ENCODE peak calls at places on chromosomes 5 and 9, in six cellular contexts. D is stimulated activated CD8-positive, alpha-beta memory T cell treated with anti-CD3 and anti-CD28 coated beads, Interleukin-4, amount 100 ng/mL, for 24 hours; H is stimulated activated CD4-positive, alpha-beta T cell treated with anti-CD3 and anti-CD28 coated beads, Interleukin-2, amount 100 ng/mL, for 48 hours; N is renal cortical epithelial cell; I is cardiac muscle cell; C is cerebellar cortex. K is an unnamed sample.
A peak's percentile ranks its signal among the peaks of the same experiment; 100 is the strongest.

GRCh38 chr5:32020971-32021370 is 153.1 kb downstream of the GOLPH3 start:
- DNase-seq in D (no peak), H (no peak), N (no peak), I (no peak), C (no peak), K (no peak)

GRCh38 chr9:135989722-135990467 is 28.7 kb upstream of the UBAC1 start:
- DNase-seq in D (no peak), H (no peak), N (no peak), I (no peak), C (peak; percentile 88), K (peak; percentile 91)

GRCh38 chr9:22005700-22006605 is 3.2 kb downstream of the CDKN2B start:
- DNase-seq in D (no peak), H (no peak), N (no peak), I (peak; percentile 43), C (no peak), K (no peak)

GRCh38 chr5:149403923-149404745 is 25.0 kb upstream of the IL17B start:
- DNase-seq in D (no peak), H (no peak), N (no peak), I (peak; percentile 86), C (no peak), K (no peak)

GRCh38 chr9:21801683-21802417 is 586 bp upstream of the MTAP start:
- DNase-seq in D (no peak), H (no peak), N (no peak), I (peak; percentile 90), C (no peak), K (peak; percentile 68)

GRCh38 chr9:136705564-136705963 is 6.8 kb upstream of the DIPK1B start:
- DNase-seq in D (no peak), H (no peak), N (no peak), I (no peak), C (no peak), K (no peak)

GRCh38 chr9:19085295-19085694 is 17.4 kb downstream of the HAUS6 start:
- DNase-seq in D (no peak), H (no peak), N (peak; percentile 19), I (peak; percentile 7), C (no peak), K (peak; percentile 3)

GRCh38 chr5:151151793-151152192 is 5.8 kb downstream of the ANXA6 start:
- DNase-seq in D (no peak), H (peak; percentile 53), N (no peak), I (peak; percentile 66), C (no peak), K (no peak)

GRCh38 chr5:169590602-169591001 is 7.0 kb downstream of the SPDL1 start:
- DNase-seq in D (no peak), H (no peak), N (peak; percentile 94), I (no peak), C (no peak), K (no peak)

GRCh38 chr5:160342413-160342941 is 27.9 kb downstream of the C1QTNF2 start:
- DNase-seq in D (no peak), H (no peak), N (peak; percentile 64), I (peak; percentile 25), C (peak; percentile 89), K (peak; percentile 91)

GRCh38 chr5:180340856-180341255 is 12.3 kb downstream of the GFPT2 start:
- DNase-seq in D (no peak), H (no peak), N (no peak), I (no peak), C (no peak), K (no peak)

GRCh38 chr5:129461816-129462396 is 1.8 kb downstream of the ADAMTS19 start:
- DNase-seq in D (no peak), H (no peak), N (no peak), I (no peak), C (no peak), K (no peak)